ENCODE peak calls at places on chromosomes 6 and 20, in four cellular contexts. One of them, this sample, is unnamed.

GRCh38 chr20:5767493-5768098 is 17.4 kb downstream of the SHLD1 start:
- DNase-seq in K562: no peak
- DNase-seq in GM12878: no peak
- DNase-seq in HepG2: no peak
- DNase-seq in this sample: no peak

GRCh38 chr6:16514249-16514648 is 247.0 kb downstream of the ATXN1 start:
- DNase-seq in GM12878: no peak
- DNase-seq in K562: peak; percentile 26
- DNase-seq in HepG2: peak; percentile 28
- DNase-seq in this sample: no peak

GRCh38 chr6:156497618-156498017 is 279.6 kb upstream of the ARID1B start:
- DNase-seq in HepG2: no peak
- DNase-seq in K562: no peak
- DNase-seq in GM12878: no peak
- DNase-seq in this sample: no peak

GRCh38 chr6:12761376-12762115 is 45.0 kb downstream of the PHACTR1 start:
- DNase-seq in GM12878: no peak
- DNase-seq in K562: no peak
- DNase-seq in HepG2: no peak
- DNase-seq in this sample: no peak

GRCh38 chr6:33904050-33904827 is 100.4 kb upstream of the MLN start:
- DNase-seq in K562: peak; percentile 86
- DNase-seq in GM12878: peak; percentile 79
- DNase-seq in HepG2: no peak
- DNase-seq in this sample: no peak

GRCh38 chr20:47493175-47493953 is 8.3 kb upstream of the NCOA3 start:
- DNase-seq in GM12878: no peak
- DNase-seq in K562: peak; percentile 69
- DNase-seq in HepG2: peak; percentile 93
- DNase-seq in this sample: no peak

GRCh38 chr20:12592756-12593155 is 416.0 kb upstream of the SPTLC3 start:
- DNase-seq in HepG2: no peak
- DNase-seq in GM12878: no peak
- DNase-seq in K562: no peak
- DNase-seq in this sample: no peak

GRCh38 chr6:53527249-53527765 is 17.6 kb downstream of the GCLC start:
- DNase-seq in HepG2: no peak
- DNase-seq in GM12878: no peak
- DNase-seq in K562: no peak
- DNase-seq in this sample: no peak

GRCh38 chr6:6191476-6191875 is 129.0 kb downstream of the F13A1 start:
- DNase-seq in HepG2: peak; percentile 13
- DNase-seq in GM12878: no peak
- DNase-seq in K562: no peak
- DNase-seq in this sample: no peak

GRCh38 chr6:50062051-50062450 is 12.3 kb upstream of the DEFB112 start:
- DNase-seq in K562: peak; percentile 11
- DNase-seq in HepG2: peak; percentile 16
- DNase-seq in GM12878: no peak
- DNase-seq in this sample: no peak

GRCh38 chr6:43623880-43624785 is 4.9 kb downstream of the GTPBP2 start:
- DNase-seq in K562: no peak
- DNase-seq in GM12878: no peak
- DNase-seq in HepG2: no peak
- DNase-seq in this sample: no peak

GRCh38 chr6:14848019-14848418 is 397.9 kb upstream of the JARID2 start:
- DNase-seq in K562: no peak
- DNase-seq in GM12878: no peak
- DNase-seq in HepG2: no peak
- DNase-seq in this sample: no peak
- TF ChIP-seq USF2 in K562: no peak
- TF ChIP-seq USF2 in GM12878: no peak
- TF ChIP-seq USF2 in HepG2: no peak
- TF ChIP-seq USF2 in this sample: no peak

GRCh38 chr20:63053430-63054102 is 46.8 kb upstream of the BHLHE23 start:
- DNase-seq in GM12878: no peak
- DNase-seq in HepG2: no peak
- DNase-seq in K562: no peak
- DNase-seq in this sample: peak; percentile 31
- TF ChIP-seq BRCA1 in GM12878: no peak
- TF ChIP-seq BRCA1 in HepG2: no peak
- TF ChIP-seq BRCA1 in K562: no peak
- TF ChIP-seq BRCA1 in this sample: no peak

GRCh38 chr6:73452107-73452461 is at the start of gene CGAS:
- DNase-seq in HepG2: no peak
- DNase-seq in GM12878: no peak
- DNase-seq in K562: no peak
- DNase-seq in this sample: no peak
- TF ChIP-seq USF2 in HepG2: no peak
- TF ChIP-seq USF2 in GM12878: no peak
- TF ChIP-seq USF2 in K562: no peak
- TF ChIP-seq USF2 in this sample: no peak

DNA sequence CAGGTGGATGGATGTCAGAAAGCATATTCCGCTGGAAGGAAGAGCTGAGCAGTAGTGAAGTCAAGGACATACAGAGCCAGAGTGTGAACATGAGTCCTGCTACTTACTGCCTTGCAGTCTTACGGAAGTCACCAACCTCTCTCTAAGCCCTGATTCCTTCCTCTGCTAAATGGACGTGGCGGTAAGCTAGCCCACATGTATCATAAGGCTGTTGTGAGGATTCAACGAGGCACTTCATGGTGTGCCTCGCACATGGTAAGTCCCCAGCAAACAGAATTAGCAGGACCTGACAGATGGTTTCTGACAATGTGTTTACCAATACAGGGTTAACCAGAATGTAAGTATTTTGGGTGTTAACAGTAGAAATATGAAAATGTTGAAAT is 93.2 kb downstream of the IRF4 start:
- DNase-seq in HepG2: no peak
- DNase-seq in GM12878: no peak
- DNase-seq in K562: no peak
- DNase-seq in this sample: no peak
- TF ChIP-seq BRCA1 in HepG2: no peak
- TF ChIP-seq BRCA1 in GM12878: no peak
- TF ChIP-seq BRCA1 in K562: no peak
- TF ChIP-seq BRCA1 in this sample: no peak

GRCh38 chr6:111709615-111710398 is 104.1 kb upstream of the TRAF3IP2 start:
- DNase-seq in K562: peak; percentile 84
- DNase-seq in HepG2: peak; percentile 68
- DNase-seq in GM12878: peak; percentile 33
- DNase-seq in this sample: no peak
- TF ChIP-seq USF2 in K562: no peak
- TF ChIP-seq USF2 in HepG2: no peak
- TF ChIP-seq USF2 in GM12878: no peak
- TF ChIP-seq USF2 in this sample: no peak

DNA sequence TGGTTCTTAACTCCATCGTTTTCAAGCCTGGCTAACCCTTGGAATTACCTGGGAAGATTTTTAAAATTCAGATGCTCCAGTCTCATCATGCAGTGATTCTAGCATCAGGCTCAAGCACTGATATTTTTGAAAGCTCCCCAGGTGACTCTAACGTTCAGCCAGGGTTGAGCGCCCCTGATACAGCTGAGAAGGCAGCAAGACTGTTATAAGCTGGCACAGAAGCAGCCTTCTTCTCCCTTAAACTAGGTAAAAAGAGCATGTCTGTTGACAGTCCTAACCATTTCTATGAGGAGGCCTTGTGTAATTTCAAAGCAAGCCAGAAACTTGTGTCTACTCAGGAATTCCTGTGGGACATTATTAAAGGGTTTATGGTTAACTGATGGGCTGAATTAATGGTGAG is 141.8 kb downstream of the PDE7B start:
- DNase-seq in GM12878: no peak
- DNase-seq in K562: no peak
- DNase-seq in HepG2: no peak
- DNase-seq in this sample: no peak
- TF ChIP-seq BRCA1 in GM12878: no peak
- TF ChIP-seq BRCA1 in K562: no peak
- TF ChIP-seq BRCA1 in HepG2: no peak
- TF ChIP-seq BRCA1 in this sample: no peak

DNA sequence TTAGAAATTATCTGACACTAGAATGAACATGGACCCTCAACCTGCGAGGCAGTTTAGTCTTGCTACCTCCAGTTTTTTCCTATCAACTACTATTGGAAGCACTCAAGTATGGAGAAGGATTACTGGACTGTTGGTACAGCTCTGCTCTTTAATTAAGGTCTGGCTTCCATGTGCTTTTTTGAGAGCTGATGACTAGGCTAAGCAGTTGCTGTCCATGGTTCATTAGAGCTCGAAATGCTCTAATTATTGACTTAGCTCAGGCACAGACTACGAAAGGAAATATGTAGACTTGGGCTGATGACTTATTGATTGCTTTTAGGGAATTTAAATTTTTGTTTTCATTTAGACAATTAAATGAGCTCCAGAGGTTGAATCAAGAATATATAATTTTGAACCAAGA is 1281.6 kb downstream of the HACE1 start:
- DNase-seq in K562: no peak
- DNase-seq in GM12878: no peak
- DNase-seq in HepG2: no peak
- DNase-seq in this sample: no peak
- TF ChIP-seq USF2 in K562: no peak
- TF ChIP-seq USF2 in GM12878: no peak
- TF ChIP-seq USF2 in HepG2: no peak
- TF ChIP-seq USF2 in this sample: no peak